ENCODE peak calls at places on chromosomes 7 and 10, in seven cellular contexts. B is heart left ventricle; Q is Right ventricle myocardium inferior; G is naive thymus-derived CD4-positive, alpha-beta T cell; E is IMR-90; X is stimulated activated effector memory CD8-positive, alpha-beta T cell treated with anti-CD3 and anti-CD28 coated beads, Interleukin-12 subunit alpha, Interleukin-12 subunit beta, amount 100 ng/mL, for 72 hours; C is psoas muscle. R is an unnamed sample.

GRCh38 chr7:42105541-42106349 is 131.3 kb downstream of the GLI3 start:
- ATAC-seq in C (no peak), Q (peak), E (no peak), G (peak), X (no peak), B (peak), R (no peak)

GRCh38 chr7:80760292-80760691 is 121.8 kb downstream of the CD36 start:
- ATAC-seq in G (no peak), C (no peak), Q (no peak), X (no peak), E (no peak), B (no peak), R (no peak)

GRCh38 chr7:8210845-8211724 is 50.9 kb downstream of the ICA1 start:
- ATAC-seq in B (peak), G (no peak), E (no peak), C (peak), Q (no peak), X (no peak), R (no peak)

GRCh38 chr7:1989049-1989860 is 243.5 kb downstream of the MAD1L1 start:
- ATAC-seq in C (no peak), B (no peak), G (no peak), E (no peak), Q (no peak), X (no peak), R (no peak)

GRCh38 chr10:25522294-25522693 is 347.5 kb downstream of the GPR158 start:
- ATAC-seq in Q (no peak), C (no peak), X (no peak), G (no peak), E (no peak), B (no peak), R (no peak)

GRCh38 chr7:27922907-27923306 is 182.9 kb downstream of the TAX1BP1 start:
- ATAC-seq in E (no peak), B (peak), G (no peak), X (peak), C (no peak), Q (peak), R (no peak)

GRCh38 chr10:63027533-63027932 is 105.6 kb upstream of the NRBF2 start:
- ATAC-seq in C (no peak), B (no peak), G (no peak), X (no peak), Q (no peak), E (no peak), R (no peak)

GRCh38 chr10:91969297-91969696 is 45.7 kb downstream of the BTAF1 start:
- ATAC-seq in E (no peak), B (no peak), X (no peak), Q (no peak), G (no peak), C (no peak), R (no peak)

GRCh38 chr10:49387029-49387428 is 8.9 kb downstream of the DRGX start:
- ATAC-seq in X (no peak), E (peak), G (no peak), Q (no peak), C (no peak), B (no peak), R (no peak)